ENCODE peak calls at places on chromosomes 12 and 14, in four cellular contexts. A is AG20443, T is activated T-cell treated with anti-CD3 and anti-CD28 coated beads for 1 hour, E is AG08396. P is an unnamed sample.

GRCh38 chr12:109566424-109566823 is 6.9 kb downstream of the MMAB start:
- DNase-seq in A (no peak), T (no peak), E (no peak), P (no peak)

GRCh38 chr12:120797677-120798642 is 72.3 kb downstream of the ACADS start:
- DNase-seq in A (no peak), T (no peak), E (no peak), P (no peak)

GRCh38 chr12:65685514-65685913 is 138.8 kb upstream of the HMGA2 start:
- DNase-seq in A (peak), T (no peak), E (no peak), P (peak)

GRCh38 chr12:52667509-52667908 is 12.7 kb downstream of the KRT1 start:
- DNase-seq in A (no peak), T (no peak), E (no peak), P (no peak)

GRCh38 chr12:111361717-111362576 is 6.9 kb downstream of the PHETA1 start:
- DNase-seq in A (no peak), T (no peak), E (no peak), P (no peak)

GRCh38 chr14:20314026-20314425 is 8.3 kb upstream of the TTC5 start:
- DNase-seq in A (no peak), T (no peak), E (no peak), P (no peak)

GRCh38 chr14:102508774-102509743 is 517 bp downstream of the ANKRD9 start:
- DNase-seq in A (peak), T (no peak), E (peak), P (peak)

GRCh38 chr14:54440454-54440853 is 720 bp downstream of the CNIH1 start:
- DNase-seq in A (no peak), T (no peak), E (no peak), P (no peak)

GRCh38 chr12:44034916-44035315 is 199.0 kb downstream of the TMEM117 start:
- DNase-seq in A (no peak), T (no peak), E (no peak), P (no peak)